ENCODE peak calls at places on chromosomes 16 and 17, in eight cellular contexts. G is CD8-positive, alpha-beta T cell; Z is HCT116; H is colonic mucosa; F is thoracic aorta; U is brain microvascular endothelial cell; Y is lower lobe of right lung; J is left ventricle myocardium inferior. M is an unnamed sample. For H3K27me3 and H3K36me3, the result is how much of the 10 kb centered on the place peaks cover.

GRCh38 chr16:64196444-64196843 is 925.4 kb downstream of the CDH11 start:
- DNase-seq in Z (no peak), G (no peak), U (peak), H (no peak), J (no peak), Y (no peak), F (no peak), M (peak)

GRCh38 chr17:68693466-68693865 is 92.3 kb upstream of the FAM20A start:
- DNase-seq in U (no peak), G (no peak), H (no peak), Z (no peak), Y (no peak), F (no peak), J (no peak), M (no peak)

GRCh38 chr17:66944365-66945203 is 19.9 kb upstream of the CACNG4 start:
- DNase-seq in J (no peak), U (no peak), G (no peak), Y (no peak), Z (no peak), F (no peak), H (no peak), M (no peak)

GRCh38 chr17:20009302-20010098 is at the start of gene SPECC1:
- DNase-seq in H (peak), Z (peak), U (peak), Y (peak), F (peak), J (peak), G (peak), M (no peak)

GRCh38 chr17:77845541-77846225 is 112.8 kb upstream of the TNRC6C start:
- DNase-seq in Y (peak), H (no peak), F (no peak), J (peak), G (no peak), U (no peak), Z (no peak), M (no peak)

GRCh38 chr17:28675980-28676379 is 14.0 kb downstream of the SUPT6H start:
- DNase-seq in F (no peak), J (no peak), Y (no peak), G (no peak), H (no peak), U (no peak), Z (peak), M (no peak)

GRCh38 chr17:75753514-75754377 is 11.2 kb downstream of the GALK1 start:
- DNase-seq in Z (no peak), Y (peak), J (peak), G (peak), F (no peak), U (peak), H (peak), M (no peak)

GRCh38 chr17:75980188-75981018 is 1.4 kb downstream of the TEN1 start:
- DNase-seq in Y (no peak), F (no peak), G (no peak), J (no peak), U (no peak), H (no peak), Z (no peak), M (no peak)

GRCh38 chr17:41417576-41418015 is 6.8 kb downstream of the KRT37 start:
- DNase-seq in G (no peak), F (no peak), U (no peak), J (no peak), H (no peak), Z (no peak), Y (no peak), M (no peak)

GRCh38 chr16:5060073-5060641 is 5.6 kb downstream of the C16orf89 start:
- DNase-seq in U (no peak), J (no peak), G (no peak), H (no peak), Z (no peak), Y (no peak), F (no peak), M (no peak)

GRCh38 chr17:42010898-42011516 is 6.2 kb downstream of the DNAJC7 start:
- DNase-seq in Y (no peak), J (no peak), U (peak), H (no peak), Z (no peak), G (no peak), F (no peak), M (no peak)

GRCh38 chr16:48081656-48082055 is 74.1 kb downstream of the ABCC12 start:
- DNase-seq in G (no peak), J (no peak), H (no peak), Z (no peak), F (no peak), U (peak), Y (no peak), M (peak)

GRCh38 chr17:68197997-68198930 is 49.6 kb upstream of the AMZ2 start:
- DNase-seq in H (no peak), J (no peak), G (no peak), Y (no peak), F (no peak), U (no peak), Z (no peak), M (no peak)

GRCh38 chr16:1146409-1146808 is 6.5 kb upstream of the CACNA1H start:
- DNase-seq in G (no peak), J (no peak), F (no peak), Z (no peak), U (no peak), H (no peak), Y (no peak), M (no peak)

GRCh38 chr17:2309338-2310143 is 5.8 kb downstream of the SRR start:
- DNase-seq in Y (no peak), Z (no peak), H (no peak), U (no peak), F (no peak), G (no peak), J (no peak), M (no peak)

GRCh38 chr17:81913394-81914102 is 2.3 kb upstream of the PCYT2 start:
- DNase-seq in U (no peak), G (no peak), J (no peak), Z (no peak), F (no peak), H (no peak), Y (no peak), M (no peak)

GRCh38 chr17:27569257-27569722 is 61.7 kb upstream of the LGALS9 start:
- DNase-seq in F (no peak), J (no peak), Z (no peak), Y (peak), U (no peak), G (peak), H (no peak), M (no peak)

GRCh38 chr17:59107306-59107670 is 608 bp upstream of the TRIM37 start:
- DNase-seq in U (no peak), G (no peak), Y (no peak), H (no peak), F (no peak), J (no peak), Z (no peak), M (no peak)

GRCh38 chr16:502179-502943 is 25.2 kb upstream of the CAPN15 start:
- DNase-seq in F (no peak), U (no peak), H (peak), Z (no peak), J (no peak), Y (no peak), G (no peak), M (no peak)

GRCh38 chr17:16048797-16049449 is 49.3 kb downstream of the TTC19 start:
- DNase-seq in Z (no peak), F (no peak), J (no peak), U (no peak), Y (no peak), H (no peak), G (no peak), M (no peak)

GRCh38 chr17:64622931-64623654 is 39.0 kb downstream of the SMURF2 start:
- DNase-seq in Z (peak), G (no peak), H (no peak), Y (no peak), F (no peak), J (no peak), U (peak), M (peak)

GRCh38 chr17:79916991-79917901 is 78.0 kb upstream of the CBX4 start:
- DNase-seq in G (no peak), Z (no peak), U (no peak), Y (peak), J (no peak), H (no peak), F (no peak), M (no peak)

GRCh38 chr17:79915850-79916430 is 76.7 kb upstream of the CBX4 start:
- DNase-seq in Y (peak), J (no peak), F (no peak), G (peak), U (no peak), H (peak), Z (peak), M (no peak)

GRCh38 chr17:79914813-79915740 is 75.8 kb upstream of the CBX4 start:
- DNase-seq in J (no peak), F (no peak), Z (no peak), Y (no peak), G (no peak), U (no peak), H (no peak), M (no peak)

GRCh38 chr17:79917902-79918484 is 78.8 kb upstream of the CBX4 start:
- DNase-seq in U (no peak), F (no peak), Y (peak), Z (no peak), G (no peak), J (no peak), H (no peak), M (no peak)

DNA sequence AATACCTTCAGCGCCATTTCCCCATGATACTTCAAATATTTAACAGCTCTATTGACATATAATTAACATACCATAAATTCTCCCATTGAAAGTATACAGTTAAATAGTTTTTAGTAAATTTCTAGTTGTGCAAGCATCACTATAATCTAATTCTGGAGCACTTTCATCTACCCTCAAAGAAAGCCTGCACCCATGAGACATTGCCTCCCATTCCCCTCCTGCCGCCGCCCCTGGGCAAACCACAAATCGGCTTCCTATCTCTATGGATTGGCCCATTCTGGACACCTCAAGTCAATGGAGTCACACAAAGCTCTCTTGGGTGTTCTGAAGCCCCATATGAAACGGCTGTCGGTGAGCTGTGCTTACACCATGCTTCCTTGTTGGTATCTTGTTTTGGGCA is 77.3 kb upstream of the CBX4 start:
- DNase-seq in G (no peak), Y (peak), U (no peak), F (no peak), H (no peak), Z (no peak), J (no peak), M (no peak)
- H3K27me3 ChIP-seq in G (under half), Y (under half), U (under half), F (under half), H (under half), Z (under half), J (half or more), M (under half)

GRCh38 chr17:7034955-7035590 is 742 bp upstream of the SLC16A13 start:
- DNase-seq in Y (no peak), H (no peak), J (no peak), U (no peak), G (peak), F (no peak), Z (no peak), M (no peak)

GRCh38 chr17:7035591-7036368 is at the start of gene SLC16A13:
- DNase-seq in Y (peak), G (peak), U (peak), F (peak), H (peak), Z (peak), J (peak), M (peak)

GRCh38 chr17:7042507-7043194 is 1.2 kb downstream of the SLC16A11 start:
- DNase-seq in U (no peak), Z (no peak), G (peak), H (no peak), F (no peak), Y (no peak), J (no peak), M (no peak)

GRCh38 chr17:7041607-7042506 is 2.0 kb downstream of the SLC16A11 start:
- DNase-seq in Y (no peak), G (peak), U (no peak), H (no peak), J (no peak), Z (no peak), F (no peak), M (no peak)

GRCh38 chr17:7038025-7038862 is 2.4 kb downstream of the SLC16A13 start:
- DNase-seq in G (no peak), Z (no peak), H (no peak), J (no peak), F (no peak), Y (no peak), U (no peak), M (no peak)
- TF ChIP-seq CTCF in G (no peak), Z (peak), H (no peak), J (no peak), F (no peak), Y (no peak), U (no peak), M (no peak)

DNA sequence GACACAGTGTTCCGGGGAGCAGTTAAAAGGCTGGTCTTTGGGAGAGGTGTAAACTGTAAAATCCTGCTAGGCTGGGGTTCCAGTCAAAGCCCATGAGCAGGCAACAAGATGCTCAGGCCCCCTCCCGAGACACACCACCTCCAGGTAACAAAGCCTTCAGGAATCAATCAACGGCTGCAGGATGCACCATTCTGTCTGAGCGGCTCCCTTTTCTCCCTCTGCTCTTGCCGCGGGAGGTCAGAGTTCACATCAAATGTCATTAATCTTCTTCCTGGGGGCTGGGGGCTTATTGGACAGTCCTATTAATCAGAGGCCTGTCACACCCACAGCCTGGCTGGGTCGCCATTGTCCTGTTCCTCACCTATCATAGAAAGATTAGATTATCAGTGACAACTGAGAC is 11.8 kb upstream of the CCDC182 start:
- DNase-seq in J (no peak), Y (no peak), F (no peak), U (no peak), Z (no peak), H (no peak), G (no peak), M (no peak)
- H3K36me3 ChIP-seq in J (under half), Y (under half), F (under half), U (under half), Z (under half), H (under half), G (under half), M (under half)

GRCh38 chr16:51565149-51565548 is 414.1 kb upstream of the SALL1 start:
- DNase-seq in J (no peak), G (no peak), U (no peak), Y (no peak), Z (no peak), F (no peak), H (no peak), M (no peak)

GRCh38 chr16:51557670-51558069 is 406.6 kb upstream of the SALL1 start:
- DNase-seq in Y (no peak), U (no peak), G (no peak), J (no peak), F (no peak), Z (no peak), H (no peak), M (no peak)

GRCh38 chr16:51562896-51563295 is 411.8 kb upstream of the SALL1 start:
- DNase-seq in Z (no peak), Y (no peak), U (no peak), H (no peak), F (no peak), J (no peak), G (no peak), M (no peak)
- H3K27me3 ChIP-seq in Z (under half), Y (under half), U (under half), H (under half), F (under half), J (under half), G (under half), M (under half)

GRCh38 chr17:57874058-57874419 is 24.2 kb upstream of the MRPS23 start:
- DNase-seq in Y (no peak), Z (no peak), F (no peak), J (no peak), U (no peak), H (no peak), G (no peak), M (no peak)

GRCh38 chr17:57874434-57875108 is 24.7 kb upstream of the MRPS23 start:
- DNase-seq in G (no peak), J (peak), F (peak), Z (no peak), Y (peak), H (peak), U (peak), M (peak)

GRCh38 chr17:57876866-57877237 is 27.0 kb upstream of the MRPS23 start:
- DNase-seq in U (no peak), F (no peak), Y (no peak), H (no peak), J (no peak), G (no peak), Z (no peak), M (no peak)

GRCh38 chr17:57876023-57876865 is 26.4 kb upstream of the MRPS23 start:
- DNase-seq in Y (no peak), Z (no peak), J (no peak), U (no peak), G (no peak), F (no peak), H (no peak), M (no peak)

DNA sequence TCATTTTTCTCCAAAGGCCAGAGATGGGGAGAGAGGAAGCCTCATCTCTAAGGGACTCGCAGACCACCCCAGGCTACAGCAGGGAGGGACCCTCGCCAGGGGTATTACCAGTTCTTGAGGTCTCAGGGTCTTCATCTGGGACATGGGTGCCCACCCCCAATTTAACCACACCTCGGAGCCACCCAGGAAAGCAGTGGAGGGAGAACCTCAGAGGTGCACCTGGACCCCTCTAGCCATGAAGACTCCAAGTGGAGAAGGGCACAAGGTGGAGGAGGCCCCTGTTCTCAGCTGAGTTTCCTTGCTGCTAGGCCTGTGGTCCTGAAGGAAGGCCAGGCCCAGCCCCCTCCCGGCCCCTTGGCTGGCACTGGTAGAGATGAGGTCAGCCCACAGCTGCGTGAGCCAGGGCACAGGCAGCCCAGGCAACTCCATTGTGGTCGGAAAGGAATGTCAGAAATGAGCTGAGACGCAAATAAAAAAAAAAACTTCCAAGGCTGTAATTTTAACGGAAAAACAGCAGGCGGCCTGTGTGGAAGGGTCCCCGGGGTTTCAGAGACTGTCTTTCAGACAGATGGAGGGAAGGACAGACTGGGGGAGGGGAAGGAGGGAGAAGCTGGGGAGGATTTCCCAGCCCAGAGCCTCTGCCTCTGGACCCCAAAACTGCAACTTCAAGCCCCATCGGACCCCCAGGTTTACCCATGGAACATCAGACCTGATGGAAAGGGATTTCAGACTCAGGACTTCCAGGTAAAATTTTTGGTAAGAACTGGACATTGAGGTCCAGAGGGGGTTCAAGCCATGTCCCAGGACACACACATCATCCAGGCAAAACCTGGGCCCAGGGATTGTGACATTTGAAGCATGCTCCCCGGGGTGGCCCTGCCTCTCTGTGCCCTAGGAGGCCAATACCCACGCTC is 25.5 kb upstream of the MRPS23 start:
- DNase-seq in Z (peak), H (no peak), Y (peak), G (no peak), J (peak), U (peak), F (peak), M (peak)
- TF ChIP-seq CTCF in Z (peak), H (no peak), Y (peak), G (no peak), J (peak), U (peak), F (peak), M (peak)

GRCh38 chr16:10812352-10813122 is 6.1 kb downstream of the TVP23A start:
- DNase-seq in Z (no peak), J (no peak), G (no peak), Y (no peak), F (no peak), U (no peak), H (no peak), M (no peak)

GRCh38 chr16:10808850-10809249 is 9.7 kb downstream of the TVP23A start:
- DNase-seq in Z (no peak), Y (no peak), G (no peak), H (no peak), U (no peak), J (no peak), F (no peak), M (no peak)

GRCh38 chr16:10817514-10817913 is 1.1 kb downstream of the TVP23A start:
- DNase-seq in G (no peak), H (no peak), Z (no peak), J (no peak), Y (no peak), F (no peak), U (no peak), M (no peak)

GRCh38 chr16:10809706-10810105 is 8.9 kb downstream of the TVP23A start:
- DNase-seq in J (no peak), Z (no peak), U (no peak), H (no peak), Y (no peak), G (no peak), F (no peak), M (no peak)

GRCh38 chr16:10813123-10813455 is 5.5 kb downstream of the TVP23A start:
- DNase-seq in H (no peak), G (no peak), U (no peak), Z (no peak), J (no peak), Y (no peak), F (no peak), M (no peak)
- H3K36me3 ChIP-seq in H (under half), G (under half), U (under half), Z (under half), J (under half), Y (under half), F (under half), M (under half)

DNA sequence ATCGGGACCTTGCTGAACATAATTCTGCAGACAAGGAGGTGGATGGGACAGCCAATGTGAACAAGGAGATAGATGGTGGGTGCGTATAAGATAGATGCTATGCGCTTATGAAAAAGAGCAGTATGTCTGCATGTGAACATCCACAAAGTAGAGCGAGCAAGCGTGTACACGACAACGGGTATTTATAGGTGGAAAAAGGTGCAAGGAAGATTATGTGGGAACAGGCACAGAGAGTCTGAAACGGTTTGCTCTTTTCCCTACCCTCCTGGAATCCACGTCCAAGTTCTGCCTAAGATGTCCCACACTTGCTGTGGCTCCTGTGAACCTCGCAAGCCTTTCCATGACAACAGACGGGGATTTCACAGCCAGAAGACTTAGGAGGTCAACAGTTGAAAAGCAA is 43.0 kb downstream of the SNX11 start:
- DNase-seq in Y (no peak), Z (no peak), H (no peak), J (no peak), F (no peak), G (no peak), U (no peak), M (no peak)
- H3K27me3 ChIP-seq in Y (under half), Z (under half), H (under half), J (half or more), F (under half), G (under half), U (half or more), M (under half)

M was measured in BJ.